ENCODE peak calls at places on chromosomes 1 and 21, in seven cellular contexts. O is T-helper 17 cell; D is stimulated activated memory B cell treated with anti-CD40 and anti-IgM and Interleukin-4, amounts not matched to agents 10 μg/mL and 1 μg/mL and 100 μg/mL, for 72 hours; H is activated T-helper 17 cell treated with anti-CD3 and anti-CD28 coated beads, Interleukin-2, amount 50 U/mL, for 72 hours; K is naive B cell; I is heart left ventricle; A is heart right ventricle. N is an unnamed sample.

GRCh38 chr1:27527223-27527856 is 37.4 kb upstream of the WASF2 start:
- ATAC-seq in O (peak; percentile 46), D (peak; percentile 1), H (no peak), K (peak; percentile 54), I (peak; percentile 21), A (peak; percentile 5), N (peak; percentile 7)

GRCh38 chr1:91526496-91526895 is 25.8 kb downstream of the CDC7 start:
- ATAC-seq in O (no peak), D (no peak), H (no peak), K (no peak), I (no peak), A (no peak), N (no peak)

GRCh38 chr1:193538690-193539089 is 352.3 kb upstream of the B3GALT2 start:
- ATAC-seq in O (peak; percentile 37), D (no peak), H (peak; percentile 45), K (no peak), I (no peak), A (no peak), N (no peak)

GRCh38 chr1:113307771-113308451 is 82.4 kb upstream of the MAGI3 start:
- ATAC-seq in O (no peak), D (no peak), H (no peak), K (no peak), I (no peak), A (no peak), N (no peak)

GRCh38 chr1:161285113-161285512 is 24.7 kb downstream of the MPZ start:
- ATAC-seq in O (no peak), D (no peak), H (no peak), K (no peak), I (no peak), A (no peak), N (no peak)

GRCh38 chr1:117120774-117121588 is 568 bp downstream of the TRIM45 start:
- ATAC-seq in O (no peak), D (no peak), H (no peak), K (no peak), I (peak; percentile 12), A (peak; percentile 47), N (peak; percentile 44)

GRCh38 chr1:17068789-17069188 is 15.0 kb upstream of the SDHB start:
- ATAC-seq in O (no peak), D (no peak), H (no peak), K (no peak), I (no peak), A (no peak), N (no peak)

GRCh38 chr1:30830537-30830936 is 73.0 kb upstream of the LAPTM5 start:
- ATAC-seq in O (no peak), D (no peak), H (no peak), K (no peak), I (peak; percentile 62), A (peak; percentile 33), N (no peak)

GRCh38 chr1:47703161-47703825 is 265.4 kb downstream of the FOXD2 start:
- ATAC-seq in O (no peak), D (no peak), H (no peak), K (no peak), I (no peak), A (no peak), N (peak; percentile 39)

GRCh38 chr1:89689234-89689633 is 56.3 kb downstream of the LRRC8C start:
- ATAC-seq in O (no peak), D (no peak), H (no peak), K (no peak), I (no peak), A (no peak), N (no peak)

GRCh38 chr1:116694524-116694923 is 27.0 kb upstream of the IGSF3 start:
- ATAC-seq in O (no peak), D (no peak), H (no peak), K (no peak), I (no peak), A (no peak), N (peak; percentile 75)

GRCh38 chr1:14339288-14339687 is 259.2 kb upstream of the KAZN start:
- ATAC-seq in O (no peak), D (no peak), H (no peak), K (no peak), I (no peak), A (no peak), N (no peak)

GRCh38 chr21:27550258-27550657 is 583.4 kb upstream of the ADAMTS5 start:
- ATAC-seq in O (no peak), D (no peak), H (no peak), K (no peak), I (peak; percentile 41), A (peak; percentile 78), N (no peak)

GRCh38 chr1:29706936-29707335 is 470.6 kb downstream of the PTPRU start:
- ATAC-seq in O (peak; percentile 62), D (no peak), H (peak; percentile 61), K (no peak), I (peak; percentile 23), A (no peak), N (no peak)

GRCh38 chr1:222095606-222096475 is 354.0 kb upstream of the DUSP10 start:
- ATAC-seq in O (peak; percentile 87), D (peak; percentile 61), H (peak; percentile 63), K (peak; percentile 54), I (no peak), A (no peak), N (no peak)

GRCh38 chr1:230230948-230231738 is 164.1 kb downstream of the GALNT2 start:
- ATAC-seq in O (peak; percentile 47), D (no peak), H (peak; percentile 86), K (peak; percentile 70), I (no peak), A (peak; percentile 19), N (no peak)

GRCh38 chr1:91575909-91576519 is 75.4 kb downstream of the CDC7 start:
- ATAC-seq in O (no peak), D (no peak), H (no peak), K (no peak), I (no peak), A (no peak), N (no peak)

GRCh38 chr1:113281550-113281949 is 108.8 kb upstream of the MAGI3 start:
- ATAC-seq in O (no peak), D (no peak), H (no peak), K (no peak), I (no peak), A (no peak), N (no peak)

GRCh38 chr1:45490623-45491463 is at the start of gene TESK2:
- ATAC-seq in O (peak; percentile 91), D (peak; percentile 97), H (peak; percentile 92), K (peak; percentile 84), I (peak; percentile 99), A (peak; percentile 98), N (peak; percentile 98)